ENCODE peak calls at places on chromosomes 11 and 22, in five cellular contexts. B, Q, U, Z and C are unnamed samples. For H3K4me1, the result is how much of the 10 kb centered on the place peaks cover.

GRCh38 chr11:44280257-44280656 is 29.7 kb downstream of the ALX4 start:
- DNase-seq in Z (no peak), U (no peak), B (no peak), Q (no peak), C (no peak)

GRCh38 chr22:27107824-27108223 is 450.4 kb downstream of the MIAT start:
- DNase-seq in Q (no peak), B (no peak), Z (peak), U (peak), C (no peak)

GRCh38 chr11:125426818-125427528 is 69.1 kb downstream of the FEZ1 start:
- DNase-seq in U (peak), B (no peak), Z (no peak), Q (no peak), C (no peak)

GRCh38 chr11:16412525-16413194 is 56.3 kb upstream of the SOX6 start:
- DNase-seq in Z (no peak), B (no peak), Q (no peak), U (no peak), C (no peak)

GRCh38 chr11:134170909-134171281 is 52.9 kb downstream of the NCAPD3 start:
- DNase-seq in B (no peak), Z (peak), Q (no peak), U (no peak), C (no peak)

GRCh38 chr11:67002297-67002913 is 20.5 kb upstream of the SYT12 start:
- DNase-seq in Q (no peak), B (no peak), U (no peak), Z (no peak), C (no peak)

GRCh38 chr11:16946477-16947282 is 67.5 kb downstream of the PLEKHA7 start:
- DNase-seq in U (no peak), B (no peak), Z (no peak), Q (no peak), C (no peak)

GRCh38 chr11:115616941-115617340 is 112.7 kb upstream of the CADM1 start:
- DNase-seq in B (no peak), U (no peak), Z (no peak), Q (no peak), C (no peak)

GRCh38 chr11:27698872-27699241 is 1.4 kb downstream of the BDNF start:
- DNase-seq in Z (peak), U (peak), Q (peak), B (peak), C (peak)

GRCh38 chr22:47194476-47195155 is 432.2 kb downstream of the TBC1D22A start:
- DNase-seq in U (no peak), Z (no peak), B (peak), Q (no peak), C (peak)

GRCh38 chr11:32297629-32298028 is 137.7 kb downstream of the WT1 start:
- DNase-seq in B (no peak), U (no peak), Z (no peak), Q (no peak), C (no peak)

GRCh38 chr11:44848203-44848962 is 102.3 kb downstream of the TP53I11 start:
- DNase-seq in Q (no peak), B (no peak), Z (no peak), U (no peak), C (no peak)

GRCh38 chr11:73508243-73509176 is 89.4 kb downstream of the FAM168A start:
- DNase-seq in Z (no peak), U (no peak), Q (no peak), B (no peak), C (no peak)

GRCh38 chr22:40416636-40417035 is 46.2 kb downstream of the SGSM3 start:
- DNase-seq in B (peak), Q (no peak), U (no peak), Z (no peak), C (no peak)

GRCh38 chr11:64649304-64649703 is 58.3 kb downstream of the SLC22A12 start:
- DNase-seq in B (no peak), Q (peak), Z (no peak), U (no peak), C (no peak)

GRCh38 chr22:41555325-41555724 is 5.5 kb upstream of the CSDC2 start:
- DNase-seq in U (no peak), Q (peak), Z (no peak), B (no peak), C (no peak)

GRCh38 chr11:127844843-127845242 is 742.5 kb downstream of the ETS1 start:
- DNase-seq in B (no peak), Z (no peak), Q (no peak), U (no peak), C (no peak)

GRCh38 chr11:131284041-131284440 is 86.4 kb upstream of the NTM start:
- DNase-seq in B (no peak), Z (peak), Q (no peak), U (no peak), C (no peak)

GRCh38 chr11:76156971-76157427 is 49.3 kb downstream of the WNT11 start:
- DNase-seq in Z (no peak), Q (no peak), U (no peak), B (peak), C (no peak)

GRCh38 chr11:79212711-79213110 is 228.1 kb downstream of the TENM4 start:
- DNase-seq in U (no peak), Z (no peak), B (no peak), Q (no peak), C (no peak)

GRCh38 chr11:70495351-70496310 is 97.3 kb downstream of the CTTN start:
- DNase-seq in Z (no peak), U (no peak), B (peak), Q (no peak), C (peak)

GRCh38 chr11:75570559-75571139 is 8.6 kb downstream of the SERPINH1 start:
- DNase-seq in Z (no peak), B (no peak), U (no peak), Q (no peak), C (no peak)

GRCh38 chr11:57203359-57203758 is 21.6 kb downstream of the LRRC55 start:
- DNase-seq in Q (no peak), B (no peak), Z (no peak), U (peak), C (no peak)

GRCh38 chr11:113023228-113023627 is 62.0 kb downstream of the NCAM1 start:
- DNase-seq in U (no peak), B (no peak), Q (no peak), Z (no peak), C (no peak)

GRCh38 chr11:92225206-92225562 is 566 bp downstream of the FAT3 start:
- DNase-seq in U (no peak), B (no peak), Q (peak), Z (no peak), C (no peak)

GRCh38 chr11:112784323-112785073 is 176.7 kb upstream of the NCAM1 start:
- DNase-seq in B (no peak), U (peak), Q (peak), Z (no peak), C (no peak)

GRCh38 chr11:1300569-1301187 is 8.8 kb downstream of the TOLLIP start:
- DNase-seq in Z (no peak), Q (no peak), B (peak), U (no peak), C (peak)
- H3K4me1 ChIP-seq in Z (under half), Q (under half), B (half or more), U (under half), C (half or more)

GRCh38 chr22:22403771-22404170 is 104.8 kb downstream of the ZNF280B start:
- DNase-seq in Z (no peak), U (no peak), B (no peak), Q (no peak), C (no peak)

GRCh38 chr22:22401381-22401780 is 107.2 kb downstream of the ZNF280B start:
- DNase-seq in U (no peak), Q (no peak), B (no peak), Z (no peak), C (no peak)

GRCh38 chr22:22404598-22405284 is 103.8 kb downstream of the ZNF280B start:
- DNase-seq in Q (no peak), B (peak), U (no peak), Z (no peak), C (no peak)

GRCh38 chr22:22400964-22401363 is 107.6 kb downstream of the ZNF280B start:
- DNase-seq in Z (no peak), U (no peak), B (no peak), Q (no peak), C (no peak)

GRCh38 chr22:22403306-22403705 is 105.2 kb downstream of the ZNF280B start:
- DNase-seq in Q (no peak), B (no peak), Z (peak), U (no peak), C (no peak)
- H3K4me1 ChIP-seq in Q (under half), B (under half), Z (under half), U (under half), C (under half)

DNA sequence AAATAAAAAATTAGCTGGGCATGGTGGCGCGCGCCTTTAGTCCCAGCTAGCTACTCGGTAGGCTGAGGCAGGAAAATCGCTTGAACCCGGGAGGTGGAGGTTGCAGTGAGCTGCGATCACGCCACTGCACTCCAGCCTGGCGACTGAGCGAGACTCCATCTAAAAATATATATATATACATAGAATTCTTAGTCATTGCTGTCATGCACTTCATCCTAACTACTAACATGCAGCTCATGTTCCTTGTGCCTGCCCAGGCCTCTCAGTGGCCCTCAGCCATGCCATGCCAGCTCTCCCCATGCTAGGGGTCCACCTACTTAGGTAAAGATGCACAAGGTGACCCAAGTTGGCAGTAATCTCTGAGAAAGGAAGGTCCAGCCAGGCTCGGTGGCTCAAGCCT is 3.1 kb downstream of the CYB561A3 start:
- DNase-seq in B (no peak), Z (no peak), Q (no peak), U (no peak), C (no peak)
- H3K4me1 ChIP-seq in B (half or more), Z (under half), Q (under half), U (under half), C (half or more)

DNA sequence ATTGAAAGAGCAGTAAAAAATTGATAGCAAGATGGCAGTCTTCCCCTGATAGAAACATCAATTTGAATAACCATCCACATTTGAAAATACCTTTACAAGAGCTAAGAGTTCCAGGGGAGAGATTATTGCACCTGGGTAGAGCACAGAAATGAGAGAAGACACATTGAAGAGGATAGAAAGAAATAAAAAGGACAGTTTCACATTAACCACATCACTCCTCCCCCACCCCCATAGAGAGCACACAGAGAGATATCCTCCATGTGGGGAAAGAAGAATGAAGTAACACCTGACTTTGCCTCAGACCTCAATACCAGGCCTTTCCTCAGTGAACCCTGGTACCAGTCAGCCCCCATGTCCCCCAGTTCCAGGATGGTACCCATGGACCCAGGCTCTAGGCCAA is 486.7 kb downstream of the FAM181B start:
- DNase-seq in B (no peak), Q (no peak), U (no peak), Z (no peak), C (no peak)
- H3K4me1 ChIP-seq in B (under half), Q (under half), U (under half), Z (under half), C (under half)

GRCh38 chr22:17845790-17846189 is 71.5 kb upstream of the BID start:
- DNase-seq in Z (no peak), B (no peak), U (no peak), Q (no peak), C (no peak)
- H3K4me1 ChIP-seq in Z (under half), B (under half), U (under half), Q (under half), C (under half)

GRCh38 chr22:29269230-29269604 is 1.1 kb downstream of the EWSR1 start:
- DNase-seq in B (no peak), Z (no peak), Q (peak), U (no peak), C (no peak)
- H3K4me1 ChIP-seq in B (half or more), Z (under half), Q (under half), U (half or more), C (half or more)

GRCh38 chr11:65787649-65788622 is 1.1 kb downstream of the OVOL1 start:
- DNase-seq in Z (no peak), Q (peak), B (no peak), U (no peak), C (no peak)
- H3K4me1 ChIP-seq in Z (under half), Q (under half), B (under half), U (under half), C (under half)

DNA sequence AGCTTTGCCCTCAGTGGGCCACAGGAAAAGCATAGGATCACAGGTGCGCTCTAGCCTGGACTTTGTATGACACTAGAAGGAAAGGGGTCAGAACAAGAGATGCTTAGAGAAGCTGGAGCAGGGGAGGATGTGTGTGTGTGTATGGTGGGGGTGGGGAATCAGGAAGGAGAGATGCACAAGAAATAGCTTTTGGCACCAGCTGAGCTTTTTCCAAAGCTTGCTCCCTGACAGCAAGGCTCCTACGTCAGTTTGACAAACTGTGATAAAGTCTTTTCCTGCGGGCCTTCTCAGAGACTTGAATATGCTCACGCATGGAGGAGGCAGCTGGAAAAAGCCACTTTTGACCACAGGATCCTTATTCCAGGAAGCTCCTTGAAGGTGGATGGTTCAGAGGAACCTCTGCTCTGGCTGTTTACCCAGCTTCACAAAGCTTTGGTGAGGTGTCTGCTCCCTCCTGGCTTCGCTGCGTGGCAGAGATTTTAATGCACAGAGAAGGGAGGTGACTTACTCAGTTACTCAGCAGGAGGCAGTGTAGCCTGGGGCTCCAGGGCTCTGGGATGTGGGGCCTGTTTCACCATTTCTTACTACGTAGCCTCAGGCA is 3.9 kb downstream of the CDC42EP1 start:
- DNase-seq in U (no peak), B (no peak), Q (no peak), Z (peak), C (no peak)
- H3K4me1 ChIP-seq in U (under half), B (half or more), Q (under half), Z (half or more), C (half or more)

GRCh38 chr11:3152471-3153110 is 12.5 kb downstream of the OSBPL5 start:
- DNase-seq in Z (no peak), B (no peak), U (no peak), Q (no peak), C (no peak)
- H3K4me1 ChIP-seq in Z (half or more), B (under half), U (under half), Q (half or more), C (under half)